ENCODE peak calls at places on chromosomes 11 and 22, in four cellular contexts. U is NT2/D1, C is H1, W is HepG2. P is an unnamed sample.

GRCh38 chr11:85810871-85811611 is at the start of gene SYTL2:
- DNase-seq in U (peak; percentile 51), C (peak; percentile 87), W (peak; percentile 6), P (peak; percentile 84)

GRCh38 chr11:1234771-1235614 is 12.1 kb downstream of the MUC5B start:
- DNase-seq in U (no peak), C (peak; percentile 36), W (no peak), P (no peak)

GRCh38 chr11:83721286-83721685 is 435.1 kb upstream of the CCDC90B start:
- DNase-seq in U (no peak), C (no peak), W (no peak), P (no peak)

GRCh38 chr22:37634505-37635002 is 4.9 kb upstream of the SH3BP1 start:
- DNase-seq in U (no peak), C (peak; percentile 53), W (no peak), P (no peak)

GRCh38 chr11:34960277-34960676 is 43.9 kb downstream of the PDHX start:
- DNase-seq in U (no peak), C (no peak), W (no peak), P (no peak)

GRCh38 chr22:35394011-35394312 is 6.0 kb upstream of the MCM5 start:
- DNase-seq in U (no peak), C (no peak), W (no peak), P (no peak)

GRCh38 chr11:19121646-19122045 is 4.7 kb downstream of the ZDHHC13 start:
- DNase-seq in U (no peak), C (no peak), W (no peak), P (no peak)

GRCh38 chr11:44634401-44635281 is 69.2 kb downstream of the CD82 start:
- DNase-seq in U (peak; percentile 64), C (peak; percentile 63), W (no peak), P (peak; percentile 46)

GRCh38 chr22:27883656-27884350 is 35.3 kb downstream of the PITPNB start:
- DNase-seq in U (no peak), C (peak; percentile 48), W (no peak), P (no peak)

GRCh38 chr22:24540470-24540869 is 14.5 kb downstream of the GUCD1 start:
- DNase-seq in U (no peak), C (no peak), W (no peak), P (no peak)

GRCh38 chr11:111698852-111699559 is 67.2 kb downstream of the PPP2R1B start:
- DNase-seq in U (no peak), C (no peak), W (no peak), P (no peak)

GRCh38 chr11:43790444-43790794 is 90.2 kb upstream of the ALKBH3 start:
- DNase-seq in U (no peak), C (no peak), W (no peak), P (no peak)

GRCh38 chr22:46043816-46044717 is 67.1 kb upstream of the WNT7B start:
- DNase-seq in U (no peak), C (peak; percentile 64), W (no peak), P (no peak)

DNA sequence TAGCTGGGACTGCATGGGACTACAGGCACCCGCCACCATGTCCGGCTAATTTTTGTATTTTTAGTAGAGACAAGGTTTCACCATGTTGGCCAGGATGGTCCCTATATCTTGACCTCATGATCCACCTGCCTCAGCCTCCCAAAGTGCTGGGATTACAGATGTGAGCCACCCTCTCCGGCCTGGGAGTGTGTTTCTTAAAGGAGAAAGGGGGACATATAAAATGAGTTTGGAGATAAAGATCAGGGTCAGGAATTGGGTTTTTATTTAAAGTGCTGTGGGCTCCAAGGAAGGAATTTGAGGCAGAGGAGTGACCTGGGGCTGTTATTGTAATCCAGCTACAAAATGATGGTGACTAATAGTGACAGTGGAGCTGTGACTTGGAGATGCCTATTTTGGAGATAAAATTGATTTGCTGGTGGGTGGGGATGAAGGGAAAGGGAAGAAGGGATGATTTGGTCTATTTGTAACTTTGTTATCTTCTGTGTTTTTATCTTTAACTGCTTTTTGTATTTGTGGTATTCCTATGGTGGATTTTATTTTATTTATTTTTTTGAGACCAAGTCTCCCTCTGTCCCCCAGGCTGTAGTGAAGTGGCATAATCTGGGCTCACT is 5.0 kb downstream of the CRKL start:
- DNase-seq in U (no peak), C (no peak), W (no peak), P (no peak)
- TF ChIP-seq SUZ12 in U (no peak), C (no peak), W (no peak), P (no peak)

DNA sequence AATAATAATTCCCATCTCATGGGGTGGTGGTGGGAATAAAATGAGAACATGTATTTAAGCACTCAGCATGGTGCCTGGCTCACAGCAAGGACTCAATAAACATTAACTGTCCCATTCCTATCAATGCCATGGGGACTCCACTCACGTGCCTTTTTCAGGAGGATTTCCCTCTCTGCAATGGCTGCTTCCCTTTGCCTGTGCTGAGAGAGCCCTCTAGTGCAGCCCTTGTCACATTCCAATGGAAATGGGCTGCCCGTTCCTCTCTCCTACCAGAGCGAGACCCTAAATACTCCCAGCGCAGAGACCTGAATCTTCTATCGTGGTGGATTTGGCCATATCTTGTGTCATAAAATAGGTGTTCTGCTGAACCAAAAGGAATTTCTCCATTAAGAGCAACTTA is 621.5 kb upstream of the B3GAT1 start:
- DNase-seq in U (peak; percentile 73), C (peak; percentile 61), W (peak; percentile 6), P (peak; percentile 26)
- TF ChIP-seq SUZ12 in U (no peak), C (no peak), W (no peak), P (no peak)

DNA sequence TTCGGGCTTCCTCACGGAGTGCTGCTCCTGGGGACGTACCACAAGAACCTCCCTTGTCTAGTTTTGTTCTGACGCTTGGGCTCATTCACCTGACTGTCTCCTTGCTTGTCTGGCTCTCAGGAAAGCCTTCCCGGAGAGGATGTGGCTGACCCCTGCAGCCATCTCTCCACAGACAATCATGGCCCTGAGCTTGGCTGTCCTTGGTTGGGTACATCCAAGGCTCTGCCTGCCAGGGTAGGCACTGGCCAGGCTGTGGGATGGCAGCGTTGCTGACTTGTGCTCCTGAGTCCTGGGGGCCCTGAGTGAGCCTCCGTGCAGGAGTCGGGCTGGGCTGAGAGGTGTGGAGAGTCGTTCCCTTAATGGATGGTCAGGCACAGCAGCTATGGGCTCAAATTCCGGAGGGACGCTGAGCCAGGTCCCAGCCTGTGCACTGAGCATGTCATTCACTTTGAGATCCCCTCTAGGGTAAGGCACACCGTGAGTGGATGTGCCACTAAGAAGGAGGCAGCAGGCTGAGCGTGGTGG is 32.8 kb downstream of the BCR start:
- DNase-seq in U (no peak), C (no peak), W (no peak), P (no peak)
- TF ChIP-seq SUZ12 in U (no peak), C (no peak), W (no peak), P (no peak)

DNA sequence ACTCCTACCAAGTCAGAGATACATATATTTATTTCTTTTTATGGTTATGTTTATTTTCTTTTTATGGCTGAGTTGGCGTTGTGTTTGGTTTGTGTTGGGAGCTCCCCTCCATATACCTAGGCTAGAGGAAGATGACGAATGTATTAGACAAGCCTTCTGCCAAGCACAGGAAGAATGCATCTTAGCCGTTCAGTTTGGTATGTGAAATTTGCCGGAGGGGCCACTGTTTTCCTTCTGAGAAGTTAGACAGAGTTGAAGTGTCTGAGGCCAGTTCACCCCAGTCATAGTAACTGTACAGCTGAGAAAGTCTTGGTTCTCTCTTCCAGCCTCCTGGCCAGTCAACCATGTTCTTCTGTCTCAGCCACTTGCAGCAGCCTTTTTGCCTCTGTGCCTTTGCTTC is 29.8 kb downstream of the TEAD1 start:
- DNase-seq in U (no peak), C (no peak), W (no peak), P (no peak)
- TF ChIP-seq SUZ12 in U (no peak), C (no peak), W (no peak), P (no peak)

GRCh38 chr11:12218909-12219308 is 108.5 kb downstream of the MICAL2 start:
- DNase-seq in U (no peak), C (no peak), W (peak; percentile 76), P (no peak)

GRCh38 chr11:12221136-12221535 is 110.7 kb downstream of the MICAL2 start:
- DNase-seq in U (no peak), C (no peak), W (no peak), P (no peak)

GRCh38 chr11:12219732-12220131 is 109.3 kb downstream of the MICAL2 start:
- DNase-seq in U (no peak), C (no peak), W (no peak), P (no peak)

GRCh38 chr11:12222099-12222751 is 111.8 kb downstream of the MICAL2 start:
- DNase-seq in U (no peak), C (no peak), W (peak; percentile 35), P (no peak)

GRCh38 chr11:12220305-12220704 is 109.9 kb downstream of the MICAL2 start:
- DNase-seq in U (no peak), C (no peak), W (no peak), P (no peak)
- TF ChIP-seq SUZ12 in U (no peak), C (no peak), W (no peak), P (no peak)

DNA sequence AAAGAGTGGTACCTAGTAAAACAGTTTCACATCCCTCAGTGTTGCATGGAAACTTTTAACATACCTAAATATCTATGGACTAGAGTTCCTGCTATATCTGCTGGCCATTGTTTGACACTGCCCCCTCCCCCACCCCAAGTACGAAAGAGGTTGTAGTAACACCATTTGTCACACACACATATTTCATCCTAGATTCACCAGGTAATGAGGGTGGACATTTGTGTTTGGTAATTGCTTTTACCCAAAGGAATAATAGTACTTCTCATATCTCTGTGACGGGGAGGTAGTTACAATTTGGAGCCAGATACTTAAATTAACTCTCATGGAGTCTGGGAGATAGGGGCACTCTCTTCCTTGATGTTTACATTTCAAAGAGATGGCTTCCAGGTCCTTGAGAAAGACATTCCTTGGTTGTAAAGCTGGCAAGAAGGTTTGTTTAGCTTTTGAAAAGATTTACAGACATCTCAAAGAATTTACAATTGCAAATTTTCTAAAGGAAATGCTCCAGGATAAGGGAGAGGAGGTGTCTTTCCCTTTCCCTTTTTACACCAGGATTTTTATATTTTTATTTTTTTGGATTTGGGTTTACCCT is 38.8 kb downstream of the REXO2 start:
- DNase-seq in U (peak; percentile 57), C (no peak), W (no peak), P (no peak)
- TF ChIP-seq SUZ12 in U (no peak), C (no peak), W (no peak), P (no peak)

GRCh38 chr11:76735218-76735480 is 48.0 kb upstream of the TSKU start:
- DNase-seq in U (no peak), C (no peak), W (no peak), P (no peak)
- TF ChIP-seq SUZ12 in U (no peak), C (no peak), W (no peak), P (no peak)

P was measured in HEK293T.